ENCODE peak calls at places on chromosomes 16 and 17, in five cellular contexts. One of them, this sample, is unnamed.

GRCh38 chr16:25108054-25108453 is 3.5 kb upstream of the LCMT1 start:
- DNase-seq in A673: peak; percentile 31
- DNase-seq in dermis microvascular lymphatic vessel endothelial cell: no peak
- DNase-seq in activated T-helper 1 cell treated with Interleukin-2 at 50 U/mL for 16 hours: no peak
- DNase-seq in astrocyte of the hippocampus: peak; percentile 5
- DNase-seq in this sample: no peak

GRCh38 chr17:82050152-82050760 is 1.4 kb downstream of the RFNG start:
- DNase-seq in A673: no peak
- DNase-seq in dermis microvascular lymphatic vessel endothelial cell: no peak
- DNase-seq in activated T-helper 1 cell treated with Interleukin-2 at 50 U/mL for 16 hours: no peak
- DNase-seq in astrocyte of the hippocampus: no peak
- DNase-seq in this sample: no peak

GRCh38 chr16:70577256-70577698 is 53.7 kb downstream of the SF3B3 start:
- DNase-seq in A673: no peak
- DNase-seq in dermis microvascular lymphatic vessel endothelial cell: no peak
- DNase-seq in activated T-helper 1 cell treated with Interleukin-2 at 50 U/mL for 16 hours: no peak
- DNase-seq in astrocyte of the hippocampus: peak; percentile 88
- DNase-seq in this sample: no peak

GRCh38 chr16:11583889-11584565 is 2.7 kb downstream of the LITAF start:
- DNase-seq in A673: no peak
- DNase-seq in dermis microvascular lymphatic vessel endothelial cell: no peak
- DNase-seq in activated T-helper 1 cell treated with Interleukin-2 at 50 U/mL for 16 hours: no peak
- DNase-seq in astrocyte of the hippocampus: no peak
- DNase-seq in this sample: peak; percentile 79

GRCh38 chr17:76252040-76252954 is 12.0 kb upstream of the RNF157 start:
- DNase-seq in A673: no peak
- DNase-seq in dermis microvascular lymphatic vessel endothelial cell: peak; percentile 55
- DNase-seq in activated T-helper 1 cell treated with Interleukin-2 at 50 U/mL for 16 hours: no peak
- DNase-seq in astrocyte of the hippocampus: no peak
- DNase-seq in this sample: no peak

GRCh38 chr17:1323336-1323735 is 43.9 kb downstream of the TRARG1 start:
- DNase-seq in A673: no peak
- DNase-seq in dermis microvascular lymphatic vessel endothelial cell: no peak
- DNase-seq in activated T-helper 1 cell treated with Interleukin-2 at 50 U/mL for 16 hours: no peak
- DNase-seq in astrocyte of the hippocampus: peak; percentile 27
- DNase-seq in this sample: no peak

GRCh38 chr16:66930189-66930588 is 4.0 kb downstream of the CIAO2B start:
- DNase-seq in A673: no peak
- DNase-seq in dermis microvascular lymphatic vessel endothelial cell: no peak
- DNase-seq in activated T-helper 1 cell treated with Interleukin-2 at 50 U/mL for 16 hours: no peak
- DNase-seq in astrocyte of the hippocampus: peak; percentile 54
- DNase-seq in this sample: peak; percentile 56

GRCh38 chr16:410516-411178 is 9.0 kb downstream of the DECR2 start:
- DNase-seq in A673: no peak
- DNase-seq in dermis microvascular lymphatic vessel endothelial cell: no peak
- DNase-seq in activated T-helper 1 cell treated with Interleukin-2 at 50 U/mL for 16 hours: no peak
- DNase-seq in astrocyte of the hippocampus: no peak
- DNase-seq in this sample: no peak

GRCh38 chr17:77962349-77962748 is 3.8 kb downstream of the TNRC6C start:
- DNase-seq in A673: no peak
- DNase-seq in dermis microvascular lymphatic vessel endothelial cell: no peak
- DNase-seq in activated T-helper 1 cell treated with Interleukin-2 at 50 U/mL for 16 hours: no peak
- DNase-seq in astrocyte of the hippocampus: no peak
- DNase-seq in this sample: no peak

GRCh38 chr16:77762260-77762659 is 26.1 kb upstream of the VAT1L start:
- DNase-seq in A673: no peak
- DNase-seq in dermis microvascular lymphatic vessel endothelial cell: no peak
- DNase-seq in activated T-helper 1 cell treated with Interleukin-2 at 50 U/mL for 16 hours: no peak
- DNase-seq in astrocyte of the hippocampus: no peak
- DNase-seq in this sample: no peak

GRCh38 chr16:51888021-51888420 is 658.9 kb downstream of the TOX3 start:
- DNase-seq in A673: no peak
- DNase-seq in dermis microvascular lymphatic vessel endothelial cell: no peak
- DNase-seq in activated T-helper 1 cell treated with Interleukin-2 at 50 U/mL for 16 hours: no peak
- DNase-seq in astrocyte of the hippocampus: no peak
- DNase-seq in this sample: no peak

GRCh38 chr16:73052441-73053030 is 4.6 kb upstream of the ZFHX3 start:
- DNase-seq in A673: no peak
- DNase-seq in dermis microvascular lymphatic vessel endothelial cell: no peak
- DNase-seq in activated T-helper 1 cell treated with Interleukin-2 at 50 U/mL for 16 hours: no peak
- DNase-seq in astrocyte of the hippocampus: peak; percentile 39
- DNase-seq in this sample: no peak

GRCh38 chr17:69047368-69048263 is 13.1 kb downstream of the ABCA9 start:
- DNase-seq in A673: no peak
- DNase-seq in dermis microvascular lymphatic vessel endothelial cell: peak; percentile 16
- DNase-seq in activated T-helper 1 cell treated with Interleukin-2 at 50 U/mL for 16 hours: no peak
- DNase-seq in astrocyte of the hippocampus: peak; percentile 43
- DNase-seq in this sample: peak; percentile 71